ENCODE peak calls at places on chromosomes 3 and 15, in four cellular contexts. B is heart left ventricle; O is CD8-positive, alpha-beta T cell; N is left ventricle myocardium inferior. U is an unnamed sample.

GRCh38 chr3:13539671-13540070 is 9.3 kb upstream of the FBLN2 start:
- DNase-seq in B (no peak), N (no peak), O (no peak), U (no peak)

GRCh38 chr15:47717036-47717611 is at the start of gene SEMA6D:
- DNase-seq in O (no peak), N (peak; percentile 75), B (peak; percentile 82), U (peak; percentile 83)

GRCh38 chr3:133408961-133409360 is 9.1 kb downstream of the BFSP2 start:
- DNase-seq in B (no peak), N (no peak), O (no peak), U (no peak)

GRCh38 chr3:184361932-184362667 is 590 bp downstream of the POLR2H start:
- DNase-seq in B (peak; percentile 64), O (peak; percentile 70), N (peak; percentile 68), U (peak; percentile 68)

GRCh38 chr15:92780816-92781215 is 119.3 kb upstream of the CHD2 start:
- DNase-seq in N (no peak), B (no peak), O (no peak), U (no peak)

GRCh38 chr15:71052356-71052755 is 62.9 kb upstream of the THSD4 start:
- DNase-seq in O (no peak), B (no peak), N (no peak), U (no peak)

GRCh38 chr3:125512135-125512920 is 7.7 kb downstream of the SNX4 start:
- DNase-seq in B (no peak), N (no peak), O (no peak), U (no peak)

GRCh38 chr3:40976241-40976640 is 223.1 kb upstream of the CTNNB1 start:
- DNase-seq in O (no peak), B (no peak), N (no peak), U (no peak)

GRCh38 chr3:140007946-140008692 is 73.1 kb downstream of the CLSTN2 start:
- DNase-seq in O (no peak), N (no peak), B (no peak), U (no peak)

GRCh38 chr3:4800595-4800994 is 178.6 kb upstream of the BHLHE40 start:
- DNase-seq in N (no peak), B (no peak), O (no peak), U (no peak)

GRCh38 chr3:103918336-103918735 is 1448.4 kb upstream of the ALCAM start:
- DNase-seq in O (no peak), N (no peak), B (no peak), U (no peak)

DNA sequence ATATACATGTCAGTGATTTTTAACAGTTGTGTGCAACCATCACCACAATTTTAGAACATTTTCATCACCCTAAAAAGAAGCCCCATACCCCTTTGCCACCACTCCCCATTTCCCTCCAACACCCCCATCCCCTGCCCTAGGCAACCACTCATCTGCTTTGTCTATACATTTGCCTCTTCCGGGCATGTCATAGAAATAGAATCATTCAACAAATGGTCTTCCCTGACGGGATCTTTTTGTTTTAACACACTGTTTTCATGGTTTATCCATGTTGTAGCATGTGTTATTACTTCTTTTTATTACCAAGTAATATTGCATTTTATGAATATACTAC is 4.0 kb downstream of the VILL start:
- DNase-seq in N (no peak), O (no peak), B (no peak), U (no peak)
- H3K27ac ChIP-seq in N (peak overlapping the region; percentile 78), O (peak overlapping the region; percentile 66), B (peak overlapping the region; percentile 83), U (peak overlapping the region; percentile 79)

GRCh38 chr3:8097690-8098089 is 403.9 kb upstream of the LMCD1 start:
- DNase-seq in O (no peak), N (no peak), B (no peak), U (no peak)
- TF ChIP-seq CTCF in O (no peak), N (no peak), B (no peak), U (no peak)

DNA sequence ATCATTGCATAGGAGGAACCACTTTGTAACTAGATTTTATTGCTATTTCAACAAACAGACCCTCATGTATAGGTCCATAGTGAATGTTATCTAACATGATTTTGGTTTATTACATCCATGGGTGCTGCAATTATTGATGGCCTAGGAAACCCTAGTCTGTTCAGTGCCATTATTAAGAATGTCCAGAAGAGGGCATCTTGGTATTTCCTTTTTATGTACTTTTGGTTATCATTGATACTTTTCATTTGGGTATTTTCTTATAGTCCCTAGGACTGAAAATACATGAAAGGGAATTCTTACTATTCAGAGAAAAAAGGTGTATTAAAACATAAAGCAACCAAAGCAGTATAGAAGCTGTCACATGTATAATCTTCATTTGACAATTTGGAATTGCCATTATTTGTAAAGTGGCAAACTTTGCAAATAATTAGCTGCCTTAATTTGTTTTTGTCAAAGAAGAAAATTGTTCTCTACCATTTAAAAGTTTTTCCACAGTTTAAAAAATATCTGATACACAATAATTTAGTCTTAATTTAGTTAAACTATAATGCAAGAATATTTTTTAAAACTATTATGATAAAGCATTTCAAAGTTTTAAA is 48.7 kb downstream of the CNOT10 start:
- DNase-seq in N (no peak), B (no peak), O (no peak), U (no peak)
- H3K36me3 ChIP-seq in N (peaks cover 43% of the 10 kb centered on the region), B (peaks cover 54% of the 10 kb centered on the region), O (no peaks in the 10 kb centered on the region), U (peaks cover 70% of the 10 kb centered on the region)

GRCh38 chr3:17639257-17639656 is 103.2 kb downstream of the TBC1D5 start:
- DNase-seq in N (no peak), B (no peak), O (no peak), U (no peak)
- H3K27ac ChIP-seq in N (no peak overlapping the region), B (no peak overlapping the region), O (no peak overlapping the region), U (no peak overlapping the region)

U was measured in heart right ventricle.